ENCODE peak calls at places on chromosomes 3 and 15, in six cellular contexts. F, L, Q, S, J and C are unnamed samples.

GRCh38 chr15:65376767-65377104 is 1.1 kb downstream of the IGDCC3 start:
- DNase-seq in J (no peak), Q (peak), F (no peak), L (no peak), S (no peak), C (no peak)

GRCh38 chr15:49863431-49864205 is 242.8 kb downstream of the DTWD1 start:
- DNase-seq in J (no peak), S (no peak), L (no peak), F (no peak), Q (no peak), C (no peak)

GRCh38 chr3:123795471-123796251 is 88.5 kb downstream of the MYLK start:
- DNase-seq in L (no peak), Q (no peak), F (no peak), J (no peak), S (no peak), C (no peak)

GRCh38 chr15:47407692-47408091 is 309.6 kb upstream of the SEMA6D start:
- DNase-seq in S (no peak), L (no peak), F (no peak), Q (no peak), J (no peak), C (no peak)

GRCh38 chr3:71532639-71533395 is 50.7 kb downstream of the FOXP1 start:
- DNase-seq in L (peak), Q (peak), S (no peak), F (no peak), J (no peak), C (peak)

GRCh38 chr3:146801492-146801891 is 196.3 kb upstream of the PLSCR5 start:
- DNase-seq in L (no peak), J (no peak), F (no peak), S (no peak), Q (no peak), C (no peak)

GRCh38 chr3:50165388-50166308 is 10.5 kb downstream of the SEMA3F start:
- DNase-seq in Q (peak), F (no peak), L (no peak), S (no peak), J (no peak), C (no peak)

GRCh38 chr3:61733866-61734265 is 172.5 kb downstream of the PTPRG start:
- DNase-seq in J (no peak), L (no peak), S (no peak), F (no peak), Q (no peak), C (no peak)

GRCh38 chr15:70101459-70102113 is 3.9 kb upstream of the TLE3 start:
- DNase-seq in J (peak), S (no peak), L (peak), Q (peak), F (peak), C (peak)

GRCh38 chr15:52214553-52214952 is 23.4 kb upstream of the GNB5 start:
- DNase-seq in J (no peak), L (no peak), F (no peak), S (no peak), Q (no peak), C (no peak)

GRCh38 chr3:104947946-104948345 is 418.8 kb upstream of the ALCAM start:
- DNase-seq in J (no peak), F (no peak), Q (no peak), L (no peak), S (no peak), C (no peak)

GRCh38 chr3:71012971-71013370 is 570.6 kb downstream of the FOXP1 start:
- DNase-seq in Q (no peak), J (no peak), F (no peak), L (no peak), S (no peak), C (no peak)

GRCh38 chr15:70049115-70049514 is 48.6 kb downstream of the TLE3 start:
- DNase-seq in Q (no peak), F (no peak), S (no peak), L (no peak), J (no peak), C (no peak)

GRCh38 chr15:65060641-65061397 is 7.0 kb downstream of the RASL12 start:
- DNase-seq in F (no peak), S (no peak), J (no peak), L (no peak), Q (no peak), C (no peak)

GRCh38 chr3:43413676-43414368 is 127.5 kb downstream of the SNRK start:
- DNase-seq in J (no peak), F (peak), Q (peak), S (no peak), L (no peak), C (no peak)

GRCh38 chr3:72011495-72011894 is 226.5 kb upstream of the PROK2 start:
- DNase-seq in J (no peak), F (no peak), L (no peak), Q (no peak), S (no peak), C (no peak)

GRCh38 chr3:30659270-30660127 is 53.1 kb downstream of the TGFBR2 start:
- DNase-seq in S (no peak), J (no peak), F (peak), Q (peak), L (peak), C (peak)

GRCh38 chr15:28936081-28936480 is 50.3 kb downstream of the APBA2 start:
- DNase-seq in J (no peak), Q (no peak), S (no peak), F (no peak), L (no peak), C (no peak)

GRCh38 chr15:98537516-98538060 is 110.8 kb upstream of the IGF1R start:
- DNase-seq in L (no peak), S (no peak), Q (no peak), J (no peak), F (no peak), C (no peak)

GRCh38 chr3:134650431-134651346 is at the start of gene KY:
- DNase-seq in F (no peak), L (peak), S (no peak), Q (no peak), J (no peak), C (peak)

GRCh38 chr3:133659806-133660205 is 1.9 kb downstream of the TOPBP1 start:
- DNase-seq in J (no peak), S (no peak), Q (no peak), L (no peak), F (no peak), C (no peak)

GRCh38 chr3:15269091-15269989 is 63.0 kb downstream of the SH3BP5 start:
- DNase-seq in J (peak), L (peak), Q (peak), S (no peak), F (no peak), C (peak)

GRCh38 chr15:98231696-98232440 is 271.4 kb downstream of the ARRDC4 start:
- DNase-seq in J (no peak), Q (no peak), F (no peak), L (no peak), S (no peak), C (no peak)

GRCh38 chr15:73488698-73489097 is 45.7 kb downstream of the REC114 start:
- DNase-seq in S (no peak), J (no peak), F (no peak), L (no peak), Q (no peak), C (no peak)

GRCh38 chr3:43892535-43892934 is 201.8 kb downstream of the ABHD5 start:
- DNase-seq in L (no peak), Q (no peak), J (no peak), F (no peak), S (peak), C (peak)

GRCh38 chr3:184965639-184966430 is 153.9 kb downstream of the VPS8 start:
- DNase-seq in S (no peak), Q (no peak), F (no peak), J (peak), L (no peak), C (no peak)

GRCh38 chr3:112131111-112131510 is 1.9 kb downstream of the GCSAM start:
- DNase-seq in Q (no peak), S (no peak), F (no peak), L (no peak), J (no peak), C (no peak)

GRCh38 chr3:112132975-112133448 is at the start of gene GCSAM:
- DNase-seq in Q (no peak), S (peak), J (no peak), L (no peak), F (no peak), C (peak)

GRCh38 chr3:112132088-112132487 is 960 bp downstream of the GCSAM start:
- DNase-seq in Q (no peak), S (no peak), L (no peak), J (no peak), F (no peak), C (no peak)

GRCh38 chr3:112133606-112134334 is 722 bp upstream of the GCSAM start:
- DNase-seq in F (no peak), J (no peak), Q (no peak), L (no peak), S (no peak), C (no peak)

GRCh38 chr3:112132554-112132953 is 494 bp downstream of the GCSAM start:
- DNase-seq in L (no peak), Q (no peak), S (no peak), J (no peak), F (no peak), C (no peak)
- TF ChIP-seq MYC in L (no peak), Q (no peak), S (no peak), J (no peak), F (no peak), C (no peak)

GRCh38 chr15:63499611-63500010 is 4.8 kb upstream of the USP3 start:
- DNase-seq in J (no peak), F (no peak), L (no peak), S (no peak), Q (no peak), C (no peak)

GRCh38 chr15:63500265-63501250 is 3.8 kb upstream of the USP3 start:
- DNase-seq in Q (no peak), S (no peak), F (no peak), J (no peak), L (peak), C (no peak)

GRCh38 chr15:63501256-63502089 is 2.9 kb upstream of the USP3 start:
- DNase-seq in F (peak), L (peak), S (no peak), J (no peak), Q (peak), C (no peak)

GRCh38 chr15:63497642-63498100 is 6.7 kb upstream of the USP3 start:
- DNase-seq in J (no peak), S (no peak), F (no peak), L (peak), Q (no peak), C (peak)

GRCh38 chr15:63498815-63499549 is 5.4 kb upstream of the USP3 start:
- DNase-seq in J (no peak), F (no peak), Q (no peak), S (no peak), L (peak), C (no peak)
- TF ChIP-seq MYC in J (no peak), F (no peak), Q (no peak), S (no peak), L (no peak), C (no peak)

GRCh38 chr3:13414040-13414729 is 5.9 kb downstream of the NUP210 start:
- DNase-seq in L (no peak), F (no peak), S (peak), J (no peak), Q (no peak), C (peak)

GRCh38 chr3:13419356-13420050 is 619 bp downstream of the NUP210 start:
- DNase-seq in Q (no peak), L (peak), S (no peak), F (no peak), J (peak), C (peak)

GRCh38 chr3:13415236-13416001 is 4.7 kb downstream of the NUP210 start:
- DNase-seq in Q (no peak), L (no peak), J (no peak), S (no peak), F (no peak), C (peak)

GRCh38 chr3:13420051-13420816 is at the start of gene NUP210:
- DNase-seq in Q (no peak), J (peak), F (peak), L (peak), S (no peak), C (peak)

GRCh38 chr3:13416002-13416793 is 3.9 kb downstream of the NUP210 start:
- DNase-seq in Q (no peak), L (peak), J (no peak), F (no peak), S (no peak), C (peak)
- TF ChIP-seq MYC in Q (no peak), L (no peak), J (no peak), F (no peak), S (no peak), C (no peak)

GRCh38 chr15:94844533-94845390 is 613.4 kb downstream of the MCTP2 start:
- DNase-seq in F (peak), J (peak), Q (peak), L (peak), S (no peak), C (no peak)
- TF ChIP-seq MYC in F (peak), J (peak), Q (peak), L (no peak), S (no peak), C (no peak)

DNA sequence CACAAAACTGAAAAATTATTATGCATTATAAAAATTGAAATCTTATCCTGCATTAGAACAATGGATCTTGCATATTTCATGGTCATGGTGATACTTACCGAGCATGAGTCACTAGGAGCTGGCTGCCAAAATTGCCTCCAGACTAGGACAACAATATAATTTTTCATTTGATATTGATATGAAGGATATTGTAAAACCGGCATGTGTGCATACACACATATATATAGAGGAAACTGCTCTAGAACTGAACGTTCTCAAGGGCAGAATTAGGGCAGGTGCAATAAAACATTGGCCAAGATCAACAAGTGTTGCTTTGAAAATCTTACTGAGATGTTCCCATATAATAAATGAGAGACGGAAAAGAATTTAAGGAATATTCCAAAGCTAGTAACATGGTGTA is 319.4 kb upstream of the POU1F1 start:
- DNase-seq in Q (peak), J (no peak), S (no peak), L (no peak), F (no peak), C (no peak)
- TF ChIP-seq MYC in Q (no peak), J (no peak), S (no peak), L (no peak), F (no peak), C (no peak)